ENCODE peak calls at places on chromosome 20, in seven cellular contexts. Y, Q, R, X, M, S and C are unnamed samples.

GRCh38 chr20:14997791-14998190 is 660.4 kb upstream of the FLRT3 start:
- DNase-seq in Y (peak), Q (peak), R (no peak), X (no peak), M (no peak), S (peak), C (no peak)

GRCh38 chr20:58056021-58056591 is 172.3 kb downstream of the ANKRD60 start:
- DNase-seq in Y (no peak), Q (no peak), R (no peak), X (no peak), M (no peak), S (no peak), C (no peak)

GRCh38 chr20:1893721-1894470 is 1.3 kb upstream of the SIRPA start:
- DNase-seq in Y (no peak), Q (no peak), R (no peak), X (no peak), M (peak), S (no peak), C (peak)

GRCh38 chr20:37233471-37234253 is 28.0 kb downstream of the GHRH start:
- DNase-seq in Y (no peak), Q (no peak), R (no peak), X (no peak), M (no peak), S (no peak), C (no peak)

GRCh38 chr20:25553819-25554296 is 31.5 kb downstream of the NINL start:
- DNase-seq in Y (no peak), Q (peak), R (no peak), X (no peak), M (no peak), S (no peak), C (no peak)

GRCh38 chr20:39289316-39289715 is 327.2 kb downstream of the DHX35 start:
- DNase-seq in Y (peak), Q (no peak), R (no peak), X (peak), M (peak), S (no peak), C (no peak)

GRCh38 chr20:44491635-44492395 is 16.1 kb downstream of the TTPAL start:
- DNase-seq in Y (peak), Q (peak), R (no peak), X (no peak), M (no peak), S (peak), C (no peak)

GRCh38 chr20:1033751-1034419 is 31.8 kb upstream of the RSPO4 start:
- DNase-seq in Y (no peak), Q (no peak), R (no peak), X (peak), M (no peak), S (no peak), C (peak)

GRCh38 chr20:36468149-36469000 is 72.9 kb upstream of the MYL9 start:
- DNase-seq in Y (no peak), Q (no peak), R (no peak), X (no peak), M (no peak), S (no peak), C (no peak)

GRCh38 chr20:21019831-21020655 is 86.1 kb downstream of the LINC00237 start:
- DNase-seq in Y (no peak), Q (no peak), R (no peak), X (no peak), M (no peak), S (no peak), C (no peak)

GRCh38 chr20:49821850-49822249 is 9.2 kb downstream of the SLC9A8 start:
- DNase-seq in Y (peak), Q (peak), R (no peak), X (peak), M (no peak), S (no peak), C (no peak)

GRCh38 chr20:49989234-49990065 is 6.7 kb downstream of the SNAI1 start:
- DNase-seq in Y (peak), Q (peak), R (no peak), X (no peak), M (no peak), S (peak), C (no peak)